ENCODE peak calls at places on chromosomes 1 and 21, in eight cellular contexts. C is brain microvascular endothelial cell; S is SK-N-SH; K is GM23248; F is aorta; M is CD4-positive, alpha-beta memory T cell; E is left lung; Y is cardiac muscle cell. Q is an unnamed sample.
A peak's percentile ranks its signal among the peaks of the same experiment; 100 is the strongest.

GRCh38 chr21:46122758-46123683 is 25.1 kb downstream of the COL6A2 start:
- DNase-seq in M (peak; percentile 6), Y (no peak), C (no peak), F (peak; percentile 27), S (peak; percentile 21), E (peak; percentile 18), K (no peak), Q (peak; percentile 43)

GRCh38 chr1:29055160-29055559 is 68.5 kb downstream of the TMEM200B start:
- DNase-seq in K (peak; percentile 7), S (no peak), M (no peak), C (no peak), Y (no peak), F (no peak), E (no peak), Q (no peak)

GRCh38 chr1:157523774-157524501 is 28.4 kb downstream of the FCRL5 start:
- DNase-seq in C (no peak), Y (no peak), E (no peak), S (no peak), F (no peak), K (no peak), M (no peak), Q (no peak)

GRCh38 chr1:43653339-43653738 is 3.4 kb downstream of the KDM4A start:
- DNase-seq in K (peak; percentile 77), Y (peak; percentile 47), E (no peak), S (no peak), M (no peak), C (peak; percentile 58), F (no peak), Q (no peak)

GRCh38 chr1:19208710-19209438 is 1.2 kb downstream of the UBR4 start:
- DNase-seq in F (no peak), M (no peak), Y (peak; percentile 49), S (no peak), C (no peak), K (peak; percentile 82), E (no peak), Q (no peak)

GRCh38 chr1:13941315-13941714 is 241.3 kb downstream of the PRDM2 start:
- DNase-seq in K (no peak), S (no peak), F (no peak), C (no peak), E (no peak), M (no peak), Y (no peak), Q (no peak)

GRCh38 chr1:150322310-150322709 is 977 bp downstream of the PRPF3 start:
- DNase-seq in C (no peak), M (no peak), F (no peak), Y (peak; percentile 27), K (peak; percentile 83), E (no peak), S (no peak), Q (no peak)

GRCh38 chr1:107293901-107294600 is 153.2 kb downstream of the NTNG1 start:
- DNase-seq in C (no peak), K (no peak), S (no peak), M (no peak), E (no peak), Y (no peak), F (no peak), Q (no peak)

GRCh38 chr1:160884091-160884490 is 889 bp downstream of the ITLN1 start:
- DNase-seq in C (no peak), F (no peak), M (no peak), Y (no peak), E (no peak), S (no peak), K (no peak), Q (no peak)
- H3K27ac ChIP-seq in C (no peak overlapping the region), F (no peak overlapping the region), M (no peak overlapping the region), Y (no peak overlapping the region), E (no peak overlapping the region), S (no peak overlapping the region), K (no peak overlapping the region), Q (no peak overlapping the region)

DNA sequence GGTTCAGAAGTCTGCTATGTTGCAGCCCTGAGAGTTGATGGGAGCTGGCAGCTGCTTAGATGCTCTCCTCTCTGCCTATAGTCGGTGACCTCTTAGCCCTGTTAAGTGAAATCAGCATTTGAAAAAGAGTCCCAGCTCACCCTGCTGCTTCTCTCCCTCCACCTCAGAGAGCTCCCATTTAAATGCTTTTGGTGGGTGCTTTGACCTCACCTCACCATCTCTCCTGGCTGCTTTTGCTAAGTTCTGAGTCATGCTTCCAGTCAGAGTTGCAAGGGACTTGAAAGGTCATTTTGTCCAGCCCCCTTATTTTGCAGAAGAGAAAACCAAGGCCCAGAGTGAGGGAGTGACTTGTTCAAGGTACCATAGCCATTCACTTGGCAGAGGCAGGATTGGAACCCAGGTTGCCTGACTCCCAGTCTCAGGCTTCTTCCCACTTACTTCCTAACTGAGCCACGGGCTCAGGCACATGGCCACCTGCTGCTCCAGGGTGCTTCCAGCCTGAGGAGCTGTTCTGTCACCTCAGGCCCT is 3.3 kb downstream of the MAPKAPK2 start:
- DNase-seq in M (no peak), S (no peak), C (no peak), E (no peak), Y (no peak), K (peak; percentile 69), F (no peak), Q (no peak)
- H3K27ac ChIP-seq in M (no peak overlapping the region), S (no peak overlapping the region), C (no peak overlapping the region), E (peak overlapping the region; percentile 97), Y (peak overlapping the region; percentile 98), K (peak overlapping the region; percentile 99), F (peak overlapping the region; percentile 50), Q (peak overlapping the region; percentile 95)

GRCh38 chr21:28193189-28193588 is 799.5 kb downstream of the LTN1 start:
- DNase-seq in S (no peak), C (no peak), K (no peak), E (no peak), Y (no peak), M (no peak), F (no peak), Q (no peak)
- H3K27ac ChIP-seq in S (no peak overlapping the region), C (no peak overlapping the region), K (no peak overlapping the region), E (no peak overlapping the region), Y (no peak overlapping the region), M (no peak overlapping the region), F (no peak overlapping the region), Q (no peak overlapping the region)

GRCh38 chr1:200975458-200975857 is 48.1 kb downstream of the KIF21B start:
- DNase-seq in E (no peak), Y (no peak), S (no peak), K (no peak), C (no peak), F (no peak), M (no peak), Q (peak; percentile 51)
- H3K27ac ChIP-seq in E (no peak overlapping the region), Y (no peak overlapping the region), S (no peak overlapping the region), K (no peak overlapping the region), C (no peak overlapping the region), F (no peak overlapping the region), M (no peak overlapping the region), Q (no peak overlapping the region)

DNA sequence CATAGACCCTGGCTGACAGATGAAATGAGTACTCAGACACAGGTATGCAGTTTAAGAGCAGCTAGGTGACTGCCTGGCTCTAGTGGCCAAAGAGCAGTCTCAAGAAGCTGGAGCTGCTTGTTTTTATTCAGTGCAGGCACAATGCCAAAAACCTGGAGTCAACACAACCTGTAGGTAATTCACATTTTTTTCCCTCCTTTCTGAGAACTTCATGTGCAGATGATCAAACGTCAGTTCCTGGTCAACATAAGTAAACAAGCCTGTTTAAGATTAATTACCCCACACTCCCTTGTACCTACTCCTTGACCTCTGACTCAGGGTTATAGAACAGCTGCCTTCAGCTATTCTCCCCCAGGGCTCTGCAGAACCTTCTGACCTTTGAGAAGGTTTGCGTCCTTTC is 17.3 kb upstream of the ACADM start:
- DNase-seq in E (no peak), F (no peak), S (no peak), K (no peak), C (no peak), Y (no peak), M (no peak), Q (no peak)
- H3K27ac ChIP-seq in E (no peak overlapping the region), F (no peak overlapping the region), S (no peak overlapping the region), K (no peak overlapping the region), C (no peak overlapping the region), Y (no peak overlapping the region), M (no peak overlapping the region), Q (no peak overlapping the region)

DNA sequence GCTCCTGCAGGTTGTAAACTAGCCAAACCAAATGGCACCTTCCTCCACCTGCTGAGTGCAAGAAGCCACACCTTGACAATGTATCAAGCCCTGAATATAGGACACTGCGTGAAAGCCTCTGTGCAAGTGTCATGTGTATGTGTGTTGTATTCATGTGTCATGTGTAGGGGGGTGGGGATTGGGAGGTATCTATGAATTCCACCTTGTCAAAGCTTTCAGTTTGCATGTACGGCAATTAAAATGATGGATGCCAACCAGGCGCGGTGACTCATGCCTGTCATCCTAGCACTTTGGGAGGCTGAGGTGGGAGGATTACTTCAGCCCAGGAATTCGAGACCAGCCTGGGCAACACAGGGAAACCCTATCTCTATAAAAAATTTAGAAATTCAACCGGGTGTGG is 19.8 kb downstream of the CD34 start:
- DNase-seq in E (no peak), Y (no peak), K (no peak), S (no peak), C (no peak), M (no peak), F (no peak), Q (no peak)
- H3K27ac ChIP-seq in E (peak overlapping the region; percentile 75), Y (no peak overlapping the region), K (peak overlapping the region; percentile 85), S (peak overlapping the region; percentile 92), C (peak overlapping the region; percentile 79), M (no peak overlapping the region), F (peak overlapping the region; percentile 89), Q (peak overlapping the region; percentile 78)